ENCODE peak calls at places on chromosomes 11 and 22, in seven cellular contexts. W, O, K, M, F, J and R are unnamed samples.

GRCh38 chr11:13126430-13126829 is 117.3 kb downstream of the RASSF10 start:
- DNase-seq in M (no peak), K (no peak), W (no peak), O (no peak), J (no peak), F (no peak), R (no peak)

GRCh38 chr22:23796461-23796860 is 9.7 kb downstream of the SMARCB1 start:
- DNase-seq in O (no peak), K (no peak), J (no peak), M (no peak), F (no peak), W (no peak), R (no peak)

GRCh38 chr22:44131412-44131811 is 49.3 kb upstream of the PARVG start:
- DNase-seq in J (no peak), K (no peak), W (no peak), M (no peak), O (no peak), F (no peak), R (no peak)

GRCh38 chr11:36436589-36436988 is 73.5 kb downstream of the TRAF6 start:
- DNase-seq in K (no peak), O (no peak), F (no peak), M (no peak), J (no peak), W (no peak), R (no peak)

GRCh38 chr11:83070044-83070877 is 1.4 kb downstream of the RAB30 start:
- DNase-seq in K (peak), J (peak), W (no peak), M (no peak), F (no peak), O (no peak), R (peak)

GRCh38 chr11:79276900-79277299 is 163.9 kb downstream of the TENM4 start:
- DNase-seq in K (no peak), J (no peak), W (no peak), M (no peak), O (no peak), F (no peak), R (no peak)

GRCh38 chr22:39026509-39027150 is 5.7 kb downstream of the APOBEC3D start:
- DNase-seq in J (no peak), W (no peak), M (no peak), F (no peak), O (no peak), K (no peak), R (no peak)

GRCh38 chr11:83047515-83048225 is 24.0 kb downstream of the RAB30 start:
- DNase-seq in J (no peak), F (no peak), M (no peak), W (no peak), O (no peak), K (peak), R (no peak)

GRCh38 chr22:42997577-42997976 is 17.4 kb downstream of the PACSIN2 start:
- DNase-seq in J (no peak), W (no peak), K (no peak), M (no peak), O (no peak), F (no peak), R (no peak)

GRCh38 chr11:70090989-70091388 is 12.9 kb downstream of the ANO1 start:
- DNase-seq in M (peak), W (no peak), J (no peak), F (peak), K (no peak), O (no peak), R (no peak)

GRCh38 chr22:35664955-35665577 is 16.8 kb downstream of the APOL6 start:
- DNase-seq in F (no peak), O (no peak), W (no peak), K (no peak), M (no peak), J (no peak), R (no peak)

GRCh38 chr11:106276859-106277436 is 199.5 kb downstream of the AASDHPPT start:
- DNase-seq in F (no peak), M (no peak), O (no peak), J (no peak), K (peak), W (no peak), R (no peak)

GRCh38 chr22:19554834-19555404 is 30.7 kb upstream of the CLDN5 start:
- DNase-seq in W (no peak), J (peak), M (no peak), O (no peak), K (peak), F (no peak), R (peak)

GRCh38 chr22:29341056-29341848 is 25.8 kb upstream of the RASL10A start:
- DNase-seq in W (no peak), O (no peak), F (no peak), K (no peak), J (no peak), M (no peak), R (no peak)

GRCh38 chr11:104531075-104531474 is 367.1 kb upstream of the PDGFD start:
- DNase-seq in J (no peak), M (no peak), O (no peak), W (no peak), F (no peak), K (no peak), R (no peak)

GRCh38 chr11:57751676-57752253 is at the start of gene BTBD18:
- DNase-seq in F (peak), W (no peak), J (peak), M (no peak), O (no peak), K (peak), R (peak)

GRCh38 chr22:39150848-39151215 is 1.6 kb downstream of the CBX7 start:
- DNase-seq in M (no peak), O (no peak), K (no peak), J (no peak), F (no peak), W (no peak), R (no peak)

GRCh38 chr22:33018232-33018864 is 39.8 kb downstream of the SYN3 start:
- DNase-seq in K (peak), O (peak), J (peak), W (peak), F (peak), M (peak), R (peak)

GRCh38 chr22:24400037-24400725 is 27.2 kb upstream of the ADORA2A start:
- DNase-seq in O (no peak), M (no peak), J (no peak), F (no peak), K (no peak), W (no peak), R (no peak)

GRCh38 chr22:47075568-47075967 is 313.1 kb downstream of the TBC1D22A start:
- DNase-seq in O (no peak), F (no peak), J (no peak), K (no peak), M (no peak), W (no peak), R (no peak)

GRCh38 chr11:692824-693414 is 2.1 kb downstream of the DEAF1 start:
- DNase-seq in K (no peak), J (no peak), W (no peak), F (no peak), O (no peak), M (no peak), R (no peak)

GRCh38 chr22:46373838-46374662 is 38.5 kb downstream of the TRMU start:
- DNase-seq in O (peak), W (no peak), F (no peak), K (no peak), J (no peak), M (peak), R (no peak)

GRCh38 chr22:48565901-48566501 is 1261.7 kb downstream of the BRD1 start:
- DNase-seq in M (no peak), J (no peak), W (no peak), O (no peak), K (no peak), F (no peak), R (no peak)

GRCh38 chr11:33716236-33716635 is 15.6 kb upstream of the C11orf91 start:
- DNase-seq in W (no peak), J (no peak), F (no peak), M (no peak), K (peak), O (no peak), R (peak)

GRCh38 chr22:30781271-30781875 is 86.7 kb downstream of the OSBP2 start:
- DNase-seq in O (no peak), F (no peak), W (no peak), M (no peak), J (no peak), K (peak), R (no peak)

GRCh38 chr11:132463941-132464340 is 1068.4 kb downstream of the OPCML start:
- DNase-seq in K (no peak), M (no peak), F (no peak), J (peak), O (no peak), W (no peak), R (peak)

GRCh38 chr11:130629039-130629438 is 180.6 kb downstream of the ADAMTS15 start:
- DNase-seq in M (no peak), F (no peak), O (no peak), W (no peak), K (no peak), J (no peak), R (no peak)

GRCh38 chr11:122028561-122028960 is 87.5 kb downstream of the BLID start:
- DNase-seq in W (no peak), O (no peak), M (no peak), J (no peak), K (no peak), F (no peak), R (no peak)

GRCh38 chr22:44180706-44181032 is at the start of gene PARVG:
- DNase-seq in O (peak), M (no peak), K (no peak), F (no peak), W (no peak), J (no peak), R (no peak)

GRCh38 chr11:102990145-102990544 is 34.6 kb upstream of the MMP13 start:
- DNase-seq in K (peak), J (no peak), F (no peak), O (no peak), W (no peak), M (no peak), R (no peak)

GRCh38 chr11:118607401-118608267 is at the start of gene PHLDB1:
- DNase-seq in W (peak), F (peak), J (peak), O (no peak), M (peak), K (peak), R (peak)